ENCODE peak calls at places on chromosome 3, in six cellular contexts. One of them, this sample, is unnamed.

GRCh38 chr3:188948658-188949400 is 222.9 kb upstream of the TPRG1 start:
- DNase-seq in IMR-90: peak; percentile 96
- DNase-seq in breast epithelium: no peak
- DNase-seq in ovary: no peak
- DNase-seq in sigmoid colon: peak; percentile 84
- DNase-seq in heart left ventricle: no peak
- DNase-seq in this sample: peak; percentile 91

GRCh38 chr3:22399566-22399965 is 648.6 kb upstream of the ZNF385D start:
- DNase-seq in ovary: no peak
- DNase-seq in heart left ventricle: no peak
- DNase-seq in sigmoid colon: no peak
- DNase-seq in breast epithelium: no peak
- DNase-seq in IMR-90: no peak
- DNase-seq in this sample: no peak

GRCh38 chr3:154795582-154795981 is 284.5 kb upstream of the MME start:
- DNase-seq in sigmoid colon: no peak
- DNase-seq in IMR-90: peak; percentile 97
- DNase-seq in heart left ventricle: no peak
- DNase-seq in ovary: no peak
- DNase-seq in breast epithelium: no peak
- DNase-seq in this sample: no peak

GRCh38 chr3:124663690-124664089 is 66.6 kb upstream of the UMPS start:
- DNase-seq in sigmoid colon: no peak
- DNase-seq in breast epithelium: no peak
- DNase-seq in ovary: no peak
- DNase-seq in IMR-90: peak; percentile 28
- DNase-seq in heart left ventricle: no peak
- DNase-seq in this sample: no peak

GRCh38 chr3:119356646-119357045 is 62.5 kb downstream of the ARHGAP31 start:
- DNase-seq in breast epithelium: no peak
- DNase-seq in ovary: no peak
- DNase-seq in heart left ventricle: no peak
- DNase-seq in IMR-90: no peak
- DNase-seq in sigmoid colon: no peak
- DNase-seq in this sample: no peak

GRCh38 chr3:141103503-141103902 is 52.4 kb downstream of the SPSB4 start:
- DNase-seq in sigmoid colon: no peak
- DNase-seq in heart left ventricle: no peak
- DNase-seq in IMR-90: no peak
- DNase-seq in breast epithelium: no peak
- DNase-seq in ovary: no peak
- DNase-seq in this sample: no peak

GRCh38 chr3:104519968-104520655 is 846.6 kb upstream of the ALCAM start:
- DNase-seq in sigmoid colon: no peak
- DNase-seq in IMR-90: no peak
- DNase-seq in breast epithelium: no peak
- DNase-seq in ovary: no peak
- DNase-seq in heart left ventricle: no peak
- DNase-seq in this sample: no peak

GRCh38 chr3:73786346-73786807 is 161.6 kb upstream of the PDZRN3 start:
- DNase-seq in IMR-90: peak; percentile 97
- DNase-seq in sigmoid colon: no peak
- DNase-seq in heart left ventricle: peak; percentile 46
- DNase-seq in ovary: no peak
- DNase-seq in breast epithelium: no peak
- DNase-seq in this sample: peak; percentile 57

GRCh38 chr3:12476238-12476897 is 7.9 kb upstream of the TSEN2 start:
- DNase-seq in heart left ventricle: no peak
- DNase-seq in breast epithelium: no peak
- DNase-seq in ovary: no peak
- DNase-seq in sigmoid colon: peak; percentile 35
- DNase-seq in IMR-90: peak; percentile 77
- DNase-seq in this sample: no peak

GRCh38 chr3:125062904-125063618 is 7.3 kb upstream of the HEG1 start:
- DNase-seq in breast epithelium: peak; percentile 66
- DNase-seq in heart left ventricle: peak; percentile 51
- DNase-seq in ovary: peak; percentile 46
- DNase-seq in IMR-90: peak; percentile 97
- DNase-seq in sigmoid colon: no peak
- DNase-seq in this sample: peak; percentile 36

GRCh38 chr3:70570584-70570983 is 258.1 kb upstream of the MDFIC2 start:
- DNase-seq in IMR-90: no peak
- DNase-seq in heart left ventricle: no peak
- DNase-seq in ovary: no peak
- DNase-seq in breast epithelium: no peak
- DNase-seq in sigmoid colon: no peak
- DNase-seq in this sample: no peak

GRCh38 chr3:158105124-158105709 is 1.0 kb downstream of the SHOX2 start:
- DNase-seq in heart left ventricle: no peak
- DNase-seq in sigmoid colon: no peak
- DNase-seq in ovary: no peak
- DNase-seq in IMR-90: no peak
- DNase-seq in breast epithelium: no peak
- DNase-seq in this sample: no peak

GRCh38 chr3:133843634-133844033 is 38.0 kb downstream of the SRPRB start:
- DNase-seq in breast epithelium: no peak
- DNase-seq in IMR-90: peak; percentile 89
- DNase-seq in ovary: no peak
- DNase-seq in heart left ventricle: peak; percentile 68
- DNase-seq in sigmoid colon: peak; percentile 33
- DNase-seq in this sample: no peak

GRCh38 chr3:114205541-114205940 is 26.7 kb upstream of the DRD3 start:
- DNase-seq in heart left ventricle: no peak
- DNase-seq in breast epithelium: no peak
- DNase-seq in IMR-90: no peak
- DNase-seq in sigmoid colon: no peak
- DNase-seq in ovary: no peak
- DNase-seq in this sample: no peak

GRCh38 chr3:44969170-44969569 is 6.8 kb downstream of the ZDHHC3 start:
- DNase-seq in ovary: no peak
- DNase-seq in breast epithelium: no peak
- DNase-seq in sigmoid colon: no peak
- DNase-seq in heart left ventricle: no peak
- DNase-seq in IMR-90: no peak
- DNase-seq in this sample: no peak

GRCh38 chr3:169387751-169388696 is 275.5 kb downstream of the MECOM start:
- DNase-seq in breast epithelium: peak; percentile 49
- DNase-seq in heart left ventricle: peak; percentile 82
- DNase-seq in IMR-90: no peak
- DNase-seq in ovary: peak; percentile 24
- DNase-seq in sigmoid colon: peak; percentile 65
- DNase-seq in this sample: no peak

GRCh38 chr3:180421221-180421620 is 180.7 kb upstream of the TTC14 start:
- DNase-seq in breast epithelium: no peak
- DNase-seq in sigmoid colon: no peak
- DNase-seq in IMR-90: peak; percentile 18
- DNase-seq in ovary: no peak
- DNase-seq in heart left ventricle: no peak
- DNase-seq in this sample: no peak

GRCh38 chr3:180420016-180420415 is 181.9 kb upstream of the TTC14 start:
- DNase-seq in IMR-90: peak; percentile 53
- DNase-seq in heart left ventricle: no peak
- DNase-seq in ovary: no peak
- DNase-seq in breast epithelium: no peak
- DNase-seq in sigmoid colon: no peak
- DNase-seq in this sample: no peak

GRCh38 chr3:180417241-180417640 is 184.7 kb upstream of the TTC14 start:
- DNase-seq in heart left ventricle: no peak
- DNase-seq in IMR-90: no peak
- DNase-seq in sigmoid colon: no peak
- DNase-seq in ovary: no peak
- DNase-seq in breast epithelium: no peak
- DNase-seq in this sample: no peak

GRCh38 chr3:180421711-180422110 is 180.3 kb upstream of the TTC14 start:
- DNase-seq in sigmoid colon: no peak
- DNase-seq in ovary: no peak
- DNase-seq in breast epithelium: no peak
- DNase-seq in heart left ventricle: no peak
- DNase-seq in IMR-90: peak; percentile 7
- DNase-seq in this sample: no peak

DNA sequence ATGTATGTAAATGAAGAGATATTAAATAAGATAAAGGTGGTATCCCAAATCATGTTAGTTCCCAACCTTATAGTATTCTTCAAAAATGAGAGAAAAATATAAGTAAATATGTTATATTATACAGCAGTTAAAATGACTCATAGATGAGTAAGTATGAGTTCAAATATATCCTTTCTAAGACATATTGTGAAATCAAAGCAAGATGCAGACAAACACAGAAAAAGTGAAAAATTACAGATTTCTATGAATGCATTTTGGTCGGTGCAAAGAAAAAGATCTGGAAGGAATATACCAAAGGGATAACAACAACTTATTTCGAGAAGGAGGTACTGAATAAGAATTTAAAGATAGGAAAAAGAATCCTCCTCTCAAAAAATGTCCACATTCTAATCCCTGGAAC is 181.2 kb upstream of the TTC14 start:
- DNase-seq in heart left ventricle: no peak
- DNase-seq in sigmoid colon: no peak
- DNase-seq in breast epithelium: no peak
- DNase-seq in ovary: no peak
- DNase-seq in IMR-90: peak; percentile 39
- DNase-seq in this sample: no peak
- TF ChIP-seq POLR2A in heart left ventricle: no peak
- TF ChIP-seq POLR2A in sigmoid colon: no peak
- TF ChIP-seq POLR2A in breast epithelium: no peak
- TF ChIP-seq POLR2A in ovary: no peak
- TF ChIP-seq POLR2A in IMR-90: no peak
- TF ChIP-seq POLR2A in this sample: no peak

DNA sequence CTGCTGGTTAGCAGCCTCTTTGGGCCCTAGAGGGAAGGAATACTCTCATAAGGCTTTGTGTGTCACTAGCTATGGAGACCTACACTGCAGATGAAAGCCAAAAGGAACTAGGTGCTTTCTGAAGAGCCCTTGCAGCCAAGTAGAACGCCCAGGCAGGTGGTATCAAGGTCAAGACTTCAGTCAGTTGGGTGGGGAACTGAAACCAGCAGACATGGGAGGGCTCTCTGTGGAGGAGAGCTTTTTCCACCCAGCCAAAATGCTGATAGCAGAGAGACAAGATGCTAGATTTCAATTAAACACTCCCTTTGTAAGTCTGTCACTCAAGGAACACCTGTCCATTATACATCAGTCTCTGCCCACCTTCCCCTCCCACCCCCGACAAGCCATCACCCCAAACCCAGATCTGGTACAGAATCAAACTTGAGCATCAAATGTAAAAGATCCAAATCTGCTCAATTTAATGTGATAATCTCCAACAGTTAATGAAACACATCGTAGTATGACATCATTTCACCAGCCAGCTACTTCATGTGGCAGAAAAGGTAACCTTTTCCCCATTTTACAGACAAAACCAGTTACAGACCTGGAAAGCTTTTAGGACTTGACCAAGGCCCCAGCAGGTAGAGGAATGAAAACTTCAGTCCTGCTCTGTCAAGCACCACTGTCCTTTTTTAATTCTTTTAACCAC is 14.6 kb downstream of the MRPS25 start:
- DNase-seq in breast epithelium: no peak
- DNase-seq in heart left ventricle: no peak
- DNase-seq in ovary: no peak
- DNase-seq in sigmoid colon: no peak
- DNase-seq in IMR-90: no peak
- DNase-seq in this sample: no peak
- H3K36me3 ChIP-seq in breast epithelium: no peaks in the 10 kb centered on the region
- H3K36me3 ChIP-seq in heart left ventricle: no peaks in the 10 kb centered on the region
- H3K36me3 ChIP-seq in ovary: no peaks in the 10 kb centered on the region
- H3K36me3 ChIP-seq in sigmoid colon: no peaks in the 10 kb centered on the region
- H3K36me3 ChIP-seq in IMR-90: peaks cover 45% of the 10 kb centered on the region
- H3K36me3 ChIP-seq in this sample: peaks cover 53% of the 10 kb centered on the region

DNA sequence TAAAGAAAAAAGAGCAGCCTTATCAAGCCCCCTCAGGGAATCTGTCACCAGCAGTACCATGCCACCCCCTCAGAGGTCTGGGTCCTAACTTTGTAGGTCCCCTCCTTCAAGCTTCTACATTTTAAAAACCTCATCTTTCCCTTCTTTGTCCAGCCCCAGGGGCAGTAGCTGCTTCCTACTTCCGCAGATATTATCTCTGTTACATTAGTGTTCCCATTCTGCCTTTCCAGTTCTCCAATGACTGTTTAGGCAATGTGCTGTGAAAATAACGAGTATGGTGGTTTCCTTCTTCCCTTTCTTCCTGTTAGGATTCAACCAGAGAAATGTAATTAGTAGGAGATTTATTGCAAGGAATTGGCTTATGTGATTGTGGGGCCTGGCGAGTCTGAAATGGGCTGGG is 126.1 kb upstream of the TNIK start:
- DNase-seq in IMR-90: no peak
- DNase-seq in ovary: no peak
- DNase-seq in breast epithelium: no peak
- DNase-seq in sigmoid colon: no peak
- DNase-seq in heart left ventricle: no peak
- DNase-seq in this sample: no peak
- TF ChIP-seq POLR2A in IMR-90: no peak
- TF ChIP-seq POLR2A in ovary: no peak
- TF ChIP-seq POLR2A in breast epithelium: no peak
- TF ChIP-seq POLR2A in sigmoid colon: no peak
- TF ChIP-seq POLR2A in heart left ventricle: no peak
- TF ChIP-seq POLR2A in this sample: no peak

GRCh38 chr3:155908605-155909004 is 38.2 kb downstream of the GMPS start:
- DNase-seq in breast epithelium: no peak
- DNase-seq in heart left ventricle: no peak
- DNase-seq in ovary: no peak
- DNase-seq in IMR-90: no peak
- DNase-seq in sigmoid colon: no peak
- DNase-seq in this sample: no peak
- H3K36me3 ChIP-seq in breast epithelium: peaks cover 3% of the 10 kb centered on the region
- H3K36me3 ChIP-seq in heart left ventricle: no peaks in the 10 kb centered on the region
- H3K36me3 ChIP-seq in ovary: no peaks in the 10 kb centered on the region
- H3K36me3 ChIP-seq in IMR-90: peaks cover 17% of the 10 kb centered on the region
- H3K36me3 ChIP-seq in sigmoid colon: peaks cover 10% of the 10 kb centered on the region
- H3K36me3 ChIP-seq in this sample: no peaks in the 10 kb centered on the region